ENCODE peak calls at places on chromosomes 4 and X, in four cellular contexts. U, B, C and O are unnamed samples.

GRCh38 chr4:132809298-132810032 is 339.6 kb upstream of the PCDH10 start:
- DNase-seq in C (no peak), B (no peak), U (no peak), O (no peak)

GRCh38 chr4:155025762-155026457 is 182.5 kb upstream of the NPY2R start:
- DNase-seq in C (peak; percentile 79), U (peak; percentile 48), B (peak; percentile 85), O (peak; percentile 7)

GRCh38 chr4:28973591-28974350 is 1746.4 kb upstream of the PCDH7 start:
- DNase-seq in B (no peak), C (peak; percentile 3), U (no peak), O (peak; percentile 2)

GRCh38 chr4:98261291-98262271 is at the start of gene RAP1GDS1:
- DNase-seq in C (peak; percentile 52), U (peak; percentile 50), B (peak; percentile 73), O (peak; percentile 75)

GRCh38 chrX:50161143-50161542 is 39.7 kb downstream of the AKAP4 start:
- DNase-seq in B (no peak), C (peak; percentile 3), U (no peak), O (no peak)

GRCh38 chr4:95255396-95256107 is 293.2 kb downstream of the UNC5C start:
- DNase-seq in B (no peak), C (peak; percentile 43), U (no peak), O (peak; percentile 60)

GRCh38 chr4:54173281-54173912 is 55.7 kb upstream of the PDGFRA start:
- DNase-seq in U (no peak), B (no peak), C (peak; percentile 18), O (no peak)

GRCh38 chr4:7186081-7186480 is 6.3 kb upstream of the SORCS2 start:
- DNase-seq in C (no peak), B (no peak), U (peak; percentile 24), O (no peak)

GRCh38 chr4:158255727-158256324 is 45.5 kb downstream of the TMEM144 start:
- DNase-seq in U (peak; percentile 61), B (peak; percentile 60), C (peak; percentile 64), O (peak; percentile 29)

GRCh38 chrX:63930140-63930539 is 145.1 kb upstream of the ARHGEF9 start:
- DNase-seq in U (no peak), B (no peak), C (peak; percentile 14), O (no peak)

GRCh38 chr4:64539234-64539849 is 130.1 kb upstream of the TECRL start:
- DNase-seq in U (peak; percentile 55), C (peak; percentile 75), B (peak; percentile 54), O (peak; percentile 31)

GRCh38 chr4:140037353-140038030 is 116.5 kb downstream of the MAML3 start:
- DNase-seq in B (peak; percentile 93), U (peak; percentile 77), C (peak; percentile 92), O (peak; percentile 97)

GRCh38 chr4:80309301-80310004 is 26.1 kb upstream of the CFAP299 start:
- DNase-seq in U (no peak), B (peak; percentile 17), C (peak; percentile 77), O (peak; percentile 97)

GRCh38 chr4:27270435-27270834 is 409.8 kb downstream of the STIM2 start:
- DNase-seq in B (no peak), C (peak; percentile 87), U (peak; percentile 4), O (no peak)

GRCh38 chr4:24747234-24747975 is 48.0 kb upstream of the SOD3 start:
- DNase-seq in U (no peak), C (peak; percentile 72), B (no peak), O (no peak)

GRCh38 chr4:184099033-184099432 is 118.6 kb downstream of the ENPP6 start:
- DNase-seq in B (no peak), C (no peak), U (no peak), O (no peak)

GRCh38 chr4:102169345-102169744 is 175.9 kb downstream of the SLC39A8 start:
- DNase-seq in B (no peak), U (no peak), C (no peak), O (no peak)
- H2AFZ ChIP-seq in B (no peak overlapping the region), U (no peak overlapping the region), C (no peak overlapping the region), O (no peak overlapping the region)

DNA sequence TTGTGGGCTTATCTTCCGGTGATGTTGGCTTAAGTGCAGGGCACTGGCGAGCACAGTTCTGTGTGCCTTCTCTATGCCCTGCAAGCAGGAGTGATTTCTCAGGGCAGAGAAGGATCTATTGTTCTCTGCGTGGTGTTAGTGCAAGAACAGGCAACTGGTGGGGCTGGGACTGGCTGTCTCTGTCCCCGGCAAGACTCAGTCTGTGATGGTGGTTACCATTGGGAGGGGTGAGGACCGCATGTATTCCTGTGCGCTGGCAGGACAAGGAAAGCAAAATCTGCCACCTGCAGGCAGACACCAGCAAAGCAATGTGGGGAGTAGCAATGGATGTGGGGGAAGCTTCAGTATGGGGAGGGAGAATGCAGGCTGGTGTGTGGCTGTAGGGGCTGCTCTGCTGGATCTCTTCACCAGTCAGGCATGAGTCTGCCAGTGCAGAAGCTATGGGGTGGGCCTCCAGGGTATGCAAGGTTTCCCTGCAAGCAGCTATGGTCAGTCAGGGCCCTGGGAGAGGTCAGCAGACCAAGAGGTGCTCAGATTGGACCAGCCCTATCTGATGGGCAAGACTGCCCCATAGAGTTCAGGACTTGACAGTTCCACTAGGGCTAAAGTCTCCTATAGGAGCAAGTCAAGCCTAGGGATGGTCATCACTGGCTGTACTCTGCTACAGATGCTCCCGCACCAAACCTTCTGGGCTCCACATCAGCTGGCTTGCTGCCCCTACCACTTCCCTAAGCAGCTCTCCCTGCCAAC is 16.8 kb downstream of the PF4 start:
- DNase-seq in U (peak; percentile 1), C (no peak), B (peak; percentile 23), O (no peak)
- TF ChIP-seq CTCF in U (peak; percentile 42), C (peak; percentile 42), B (peak; percentile 18), O (no peak)

GRCh38 chrX:145475725-145476124 is 228.4 kb downstream of the SPANXN1 start:
- DNase-seq in C (no peak), B (no peak), U (no peak), O (no peak)
- H3K9me3 ChIP-seq in C (no peaks in the 10 kb centered on the region), B (no peaks in the 10 kb centered on the region), U (peaks cover 72% of the 10 kb centered on the region), O (no peaks in the 10 kb centered on the region)

GRCh38 chrX:108361316-108361715 is 76.9 kb downstream of the COL4A6 start:
- DNase-seq in U (no peak), B (no peak), C (no peak), O (peak; percentile 8)

GRCh38 chrX:108359811-108360602 is 78.2 kb downstream of the COL4A6 start:
- DNase-seq in C (no peak), B (no peak), U (no peak), O (peak; percentile 6)

GRCh38 chrX:108366644-108367406 is 71.4 kb downstream of the COL4A6 start:
- DNase-seq in C (no peak), B (no peak), U (no peak), O (no peak)

GRCh38 chrX:108362026-108362425 is 76.2 kb downstream of the COL4A6 start:
- DNase-seq in B (no peak), U (peak; percentile 5), C (peak; percentile 20), O (no peak)
- H2AFZ ChIP-seq in B (no peak overlapping the region), U (no peak overlapping the region), C (no peak overlapping the region), O (no peak overlapping the region)

GRCh38 chrX:137891431-137891830 is 325.5 kb downstream of the ZIC3 start:
- DNase-seq in U (no peak), C (no peak), B (no peak), O (no peak)

GRCh38 chrX:137896123-137896522 is 330.2 kb downstream of the ZIC3 start:
- DNase-seq in C (no peak), B (no peak), U (no peak), O (no peak)
- TF ChIP-seq CTCF in C (no peak), B (no peak), U (no peak), O (no peak)

GRCh38 chrX:44943007-44943406 is 70.0 kb downstream of the KDM6A start:
- DNase-seq in B (no peak), C (peak; percentile 67), U (no peak), O (no peak)

GRCh38 chrX:44935640-44936039 is 62.7 kb downstream of the KDM6A start:
- DNase-seq in C (peak; percentile 66), U (no peak), B (no peak), O (no peak)

GRCh38 chrX:44935172-44935571 is 62.2 kb downstream of the KDM6A start:
- DNase-seq in U (no peak), B (no peak), C (no peak), O (no peak)

GRCh38 chrX:44938111-44938510 is 65.1 kb downstream of the KDM6A start:
- DNase-seq in U (no peak), C (no peak), B (no peak), O (no peak)

GRCh38 chrX:44937606-44938005 is 64.6 kb downstream of the KDM6A start:
- DNase-seq in U (no peak), B (no peak), C (no peak), O (no peak)
- H3K9me3 ChIP-seq in U (no peaks in the 10 kb centered on the region), B (no peaks in the 10 kb centered on the region), C (no peaks in the 10 kb centered on the region), O (no peaks in the 10 kb centered on the region)

GRCh38 chr4:74651198-74651597 is 143.1 kb downstream of the BTC start:
- DNase-seq in U (no peak), C (no peak), B (no peak), O (no peak)

GRCh38 chr4:74656596-74656995 is 137.7 kb downstream of the BTC start:
- DNase-seq in B (no peak), C (peak; percentile 32), U (no peak), O (no peak)

GRCh38 chr4:74658114-74658513 is 136.2 kb downstream of the BTC start:
- DNase-seq in B (no peak), U (peak; percentile 15), C (no peak), O (no peak)

GRCh38 chr4:74653331-74654229 is 140.7 kb downstream of the BTC start:
- DNase-seq in U (no peak), B (no peak), C (no peak), O (no peak)

DNA sequence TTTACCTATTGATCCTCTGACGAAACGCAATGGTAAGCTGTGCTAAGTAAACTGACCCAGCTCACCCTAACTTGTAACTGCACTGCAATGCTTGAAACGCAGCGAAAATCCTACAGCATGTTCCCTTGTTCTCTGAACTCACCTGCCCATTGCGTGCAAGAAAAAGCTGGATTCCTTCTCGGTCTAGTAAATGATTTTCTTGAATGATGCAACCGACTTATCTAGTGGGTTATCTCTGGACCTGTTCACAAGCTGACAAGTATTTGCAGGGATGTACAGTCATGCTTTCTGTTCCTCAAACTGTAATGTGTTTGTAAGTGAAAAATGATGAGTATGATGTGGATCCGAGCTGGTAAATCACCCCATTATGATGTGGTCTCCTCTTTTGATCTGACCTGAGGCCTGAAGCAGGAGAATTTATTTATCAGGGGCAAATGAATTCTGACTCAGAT is 140.1 kb downstream of the BTC start:
- DNase-seq in C (peak; percentile 92), B (no peak), U (peak; percentile 97), O (peak; percentile 67)
- H2AFZ ChIP-seq in C (no peak overlapping the region), B (no peak overlapping the region), U (no peak overlapping the region), O (no peak overlapping the region)

DNA sequence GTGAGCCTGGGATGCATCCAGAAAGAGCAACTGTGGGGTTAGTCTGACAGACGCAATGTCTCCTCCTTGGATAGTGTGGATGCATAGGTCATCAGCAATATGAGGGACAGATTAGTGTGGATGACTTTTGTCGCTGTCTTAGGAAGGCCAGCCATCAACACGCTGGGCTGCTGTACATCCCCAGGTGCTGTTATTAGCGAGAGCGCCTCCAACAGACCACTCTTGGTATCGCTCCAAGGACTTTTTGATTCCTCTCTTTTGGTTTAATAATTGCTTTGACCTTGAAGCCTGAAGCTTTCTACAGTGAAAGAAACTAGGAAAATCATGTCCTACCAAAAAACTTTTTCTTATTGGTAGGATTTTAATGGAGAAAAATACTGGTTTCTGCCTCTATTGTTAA is 76.7 kb downstream of the TMEM131L start:
- DNase-seq in U (no peak), B (no peak), C (no peak), O (no peak)
- TF ChIP-seq CTCF in U (no peak), B (peak; percentile 7), C (peak; percentile 34), O (no peak)